ENCODE peak calls at places on chromosome 11, in five cellular contexts. I is right lobe of liver, H is H1, R is endothelial cell of umbilical vein, T is PC-3. Z is an unnamed sample.

GRCh38 chr11:130202818-130203671 is 43.5 kb downstream of the ST14 start:
- DNase-seq in I (peak), T (no peak), R (no peak), H (no peak), Z (no peak)

GRCh38 chr11:107844041-107844440 is 14.5 kb downstream of the SLC35F2 start:
- DNase-seq in H (no peak), I (no peak), R (no peak), T (peak), Z (no peak)

GRCh38 chr11:75678620-75679259 is 9.9 kb upstream of the MAP6 start:
- DNase-seq in H (no peak), I (no peak), R (no peak), T (no peak), Z (no peak)

GRCh38 chr11:30579348-30579747 is 6.8 kb downstream of the MPPED2 start:
- DNase-seq in R (no peak), I (no peak), T (no peak), H (no peak), Z (no peak)

GRCh38 chr11:133964946-133965632 is 8.3 kb upstream of the IGSF9B start:
- DNase-seq in R (no peak), H (no peak), I (no peak), T (peak), Z (no peak)

GRCh38 chr11:86816251-86816726 is 15.9 kb downstream of the PRSS23 start:
- DNase-seq in H (no peak), I (no peak), R (peak), T (peak), Z (no peak)

GRCh38 chr11:119691020-119691666 is 37.9 kb downstream of the NECTIN1 start:
- DNase-seq in H (no peak), T (no peak), R (no peak), I (no peak), Z (no peak)

GRCh38 chr11:34536056-34536455 is 22.5 kb upstream of the ELF5 start:
- DNase-seq in R (no peak), T (peak), H (no peak), I (no peak), Z (no peak)

GRCh38 chr11:77051511-77051910 is 15.3 kb upstream of the CAPN5 start:
- DNase-seq in H (no peak), R (no peak), I (no peak), T (no peak), Z (no peak)

GRCh38 chr11:130897262-130898182 is 18.8 kb downstream of the SNX19 start:
- DNase-seq in H (no peak), I (peak), R (peak), T (peak), Z (peak)

GRCh38 chr11:22780914-22781593 is 48.5 kb downstream of the SVIP start:
- DNase-seq in H (no peak), I (no peak), T (no peak), R (no peak), Z (no peak)

GRCh38 chr11:22512457-22512856 is 113.2 kb downstream of the FANCF start:
- DNase-seq in I (no peak), T (no peak), H (no peak), R (no peak), Z (no peak)

GRCh38 chr11:114683007-114683406 is 4.7 kb downstream of the NXPE2 start:
- DNase-seq in T (peak), H (no peak), I (no peak), R (no peak), Z (no peak)

GRCh38 chr11:1101318-1102089 is 26.8 kb downstream of the MUC2 start:
- DNase-seq in I (peak), R (no peak), T (no peak), H (no peak), Z (no peak)

GRCh38 chr11:16169946-16170345 is 186.4 kb downstream of the SOX6 start:
- DNase-seq in I (no peak), H (no peak), T (no peak), R (no peak), Z (no peak)

GRCh38 chr11:122271747-122272146 is 155.7 kb upstream of the BLID start:
- DNase-seq in H (no peak), R (no peak), I (no peak), T (no peak), Z (no peak)

GRCh38 chr11:7595951-7596350 is 77.3 kb downstream of the CYB5R2 start:
- DNase-seq in R (no peak), I (no peak), H (no peak), T (no peak), Z (no peak)

GRCh38 chr11:80638296-80638695 is 1197.5 kb upstream of the TENM4 start:
- DNase-seq in H (no peak), T (peak), I (no peak), R (no peak), Z (no peak)

GRCh38 chr11:63858628-63859550 is 20.0 kb downstream of the MARK2 start:
- DNase-seq in I (peak), T (no peak), H (no peak), R (peak), Z (peak)

GRCh38 chr11:30741039-30741550 is 154.9 kb upstream of the MPPED2 start:
- DNase-seq in I (no peak), R (no peak), H (no peak), T (no peak), Z (no peak)

GRCh38 chr11:88194990-88195389 is 19.7 kb upstream of the RAB38 start:
- DNase-seq in I (no peak), R (no peak), H (no peak), T (no peak), Z (no peak)

GRCh38 chr11:92225563-92226308 is 1.1 kb downstream of the FAT3 start:
- DNase-seq in I (no peak), T (no peak), R (no peak), H (no peak), Z (no peak)

GRCh38 chr11:70854891-70855556 is 397.4 kb downstream of the SHANK2 start:
- DNase-seq in H (no peak), T (no peak), R (no peak), I (no peak), Z (no peak)
- H3K27ac ChIP-seq in H (no peak), T (no peak), R (no peak), I (no peak), Z (no peak)

GRCh38 chr11:15006139-15006759 is 34.1 kb upstream of the CALCA start:
- DNase-seq in R (peak), T (peak), I (no peak), H (no peak), Z (no peak)
- TF ChIP-seq CTCF in R (no peak), T (peak), I (peak), H (peak), Z (peak)

GRCh38 chr11:12196862-12197261 is 86.5 kb downstream of the MICAL2 start:
- DNase-seq in T (no peak), H (no peak), R (no peak), I (no peak), Z (no peak)
- H3K4me3 ChIP-seq in T (no peak), H (no peak), R (no peak), I (no peak), Z (no peak)

DNA sequence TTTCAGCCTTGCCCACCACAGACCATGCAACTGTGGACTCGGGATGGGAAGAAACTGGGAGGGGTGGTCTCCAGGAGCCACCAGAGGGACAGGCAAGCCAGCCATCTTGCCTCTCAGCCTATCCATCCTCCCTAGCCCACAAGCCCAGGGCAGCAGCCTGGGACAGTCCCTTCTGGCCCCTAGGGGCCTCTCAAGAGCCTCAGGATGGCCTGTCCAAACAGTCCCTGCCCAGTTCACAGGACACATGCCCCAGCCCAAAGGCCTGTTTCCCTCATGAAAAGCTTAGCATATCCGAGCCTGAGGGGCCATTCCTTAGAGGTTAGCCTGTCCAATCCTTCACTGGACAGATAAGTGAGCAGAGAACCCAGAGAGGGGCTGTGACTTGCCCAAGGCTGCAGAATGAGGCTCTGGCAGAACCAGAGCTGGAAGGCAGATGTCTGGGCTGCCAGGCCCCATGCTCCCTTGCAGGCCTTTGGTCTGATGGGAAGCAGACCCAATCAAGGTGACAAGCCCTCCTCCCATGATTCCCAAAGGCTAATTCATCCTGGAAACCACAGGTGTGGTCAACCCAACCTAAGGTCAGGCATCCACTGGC is 28.2 kb downstream of the LRRC10B start:
- DNase-seq in I (no peak), R (no peak), H (no peak), T (no peak), Z (no peak)
- H3K27ac ChIP-seq in I (no peak), R (no peak), H (no peak), T (no peak), Z (no peak)

GRCh38 chr11:82176945-82177344 is 556.7 kb downstream of the FAM181B start:
- DNase-seq in T (no peak), R (no peak), H (no peak), I (no peak), Z (no peak)

GRCh38 chr11:82176365-82176764 is 557.3 kb downstream of the FAM181B start:
- DNase-seq in R (no peak), I (no peak), H (no peak), T (no peak), Z (no peak)

GRCh38 chr11:82174610-82175009 is 559.1 kb downstream of the FAM181B start:
- DNase-seq in T (no peak), R (no peak), H (no peak), I (no peak), Z (no peak)
- TF ChIP-seq CTCF in T (peak), R (no peak), H (peak), I (no peak), Z (peak)

GRCh38 chr11:123430736-123431356 is 777 bp downstream of the GRAMD1B start:
- DNase-seq in H (no peak), I (peak), R (peak), T (peak), Z (peak)

GRCh38 chr11:123429851-123430735 is at the start of gene GRAMD1B:
- DNase-seq in T (peak), R (peak), I (peak), H (peak), Z (peak)

GRCh38 chr11:123434262-123434661 is 4.2 kb downstream of the GRAMD1B start:
- DNase-seq in R (peak), H (no peak), I (no peak), T (peak), Z (no peak)

GRCh38 chr11:123429336-123429735 is 733 bp upstream of the GRAMD1B start:
- DNase-seq in R (no peak), T (peak), I (no peak), H (no peak), Z (no peak)

DNA sequence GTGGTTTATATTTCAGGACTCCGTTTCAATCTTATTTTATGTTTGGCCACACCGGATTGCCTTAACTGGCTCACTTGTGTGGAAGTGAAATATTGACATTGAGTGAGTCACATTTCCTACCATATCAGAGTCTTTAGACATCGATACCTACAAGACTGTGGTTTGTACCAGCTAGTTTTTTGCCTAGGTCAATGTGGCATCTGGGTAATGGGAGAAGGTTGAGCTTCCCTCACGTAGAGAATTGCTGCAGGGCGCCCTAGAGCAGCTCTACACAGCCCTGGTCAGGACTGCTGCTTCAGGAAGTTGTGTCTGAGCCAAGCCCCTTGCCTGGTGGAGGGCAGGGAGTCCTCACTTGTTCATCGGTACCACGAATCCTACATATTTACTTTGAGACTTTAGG is 1.6 kb downstream of the GRAMD1B start:
- DNase-seq in R (peak), I (no peak), T (peak), H (no peak), Z (no peak)
- H3K4me3 ChIP-seq in R (peak), I (no peak), T (peak), H (peak), Z (peak)

GRCh38 chr11:117501499-117501898 is 173.8 kb downstream of the CEP164 start:
- DNase-seq in H (no peak), T (no peak), I (no peak), R (no peak), Z (no peak)

GRCh38 chr11:117495357-117495756 is 167.7 kb downstream of the CEP164 start:
- DNase-seq in H (no peak), R (no peak), T (no peak), I (no peak), Z (no peak)

GRCh38 chr11:117498791-117499190 is 171.1 kb downstream of the CEP164 start:
- DNase-seq in I (no peak), H (no peak), R (no peak), T (no peak), Z (no peak)

GRCh38 chr11:117492578-117493251 is 165.1 kb downstream of the CEP164 start:
- DNase-seq in H (peak), R (no peak), I (no peak), T (no peak), Z (no peak)

DNA sequence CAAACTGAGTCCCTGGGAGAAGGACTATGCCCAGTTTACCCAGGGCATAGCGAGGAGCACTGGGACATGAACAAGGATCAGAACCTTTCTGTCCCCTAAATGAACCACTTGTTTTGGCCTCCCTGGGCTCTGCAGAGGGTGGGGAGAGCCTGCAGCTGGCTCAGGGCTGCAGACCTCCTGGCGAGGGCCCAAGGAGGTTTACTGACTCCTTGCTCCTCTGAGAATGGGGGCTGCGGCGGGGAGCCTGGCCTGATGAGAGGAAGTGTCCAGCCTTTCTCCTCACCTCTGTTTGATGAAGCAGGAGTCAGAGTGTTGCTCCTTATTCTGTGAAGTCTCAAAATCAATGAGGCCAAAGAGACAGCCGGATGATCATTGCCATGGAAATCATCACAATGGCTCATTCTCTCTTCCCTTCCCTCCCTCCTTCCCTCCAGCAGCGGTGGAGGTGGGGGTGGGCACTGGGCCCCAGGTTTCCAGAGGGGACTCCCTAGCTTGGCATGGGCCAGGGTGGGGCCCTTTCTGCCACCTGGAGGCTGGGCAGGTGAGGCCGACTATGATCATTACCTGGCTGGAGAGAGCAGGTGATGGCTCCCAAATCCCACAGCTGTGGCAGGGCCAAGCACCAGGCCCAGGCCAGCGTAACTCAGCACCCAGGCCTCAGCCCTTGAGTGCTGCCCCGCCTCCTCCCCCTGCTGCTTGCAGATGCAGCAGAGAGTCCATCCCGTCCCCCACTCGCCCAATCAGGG is 169.7 kb downstream of the CEP164 start:
- DNase-seq in R (no peak), I (no peak), H (no peak), T (no peak), Z (no peak)
- H3K27ac ChIP-seq in R (no peak), I (no peak), H (no peak), T (no peak), Z (no peak)